ENCODE peak calls at places on chromosomes 7 and 10, in ten cellular contexts. I is IMR-90, O is adrenal gland, U is dorsolateral prefrontal cortex, H is sigmoid colon, V is right atrium auricular region, P is neural progenitor cell, M is body of pancreas, E is left ventricle myocardium inferior, X is transverse colon. B is an unnamed sample.
A peak's percentile ranks its signal among the peaks of the same experiment; 100 is the strongest.

GRCh38 chr10:35331894-35332640 is 4.2 kb upstream of the CCNY start:
- DNase-seq in I (peak; percentile 97), O (peak; percentile 66), U (no peak), H (peak; percentile 73), V (no peak), P (no peak), M (no peak), E (no peak), X (no peak), B (no peak)

GRCh38 chr7:102925962-102926825 is 13.4 kb downstream of the LRRC17 start:
- DNase-seq in I (peak; percentile 39), O (no peak), U (no peak), H (no peak), V (no peak), P (no peak), M (no peak), E (no peak), X (no peak), B (no peak)

GRCh38 chr7:139509535-139509934 is 13.9 kb upstream of the CLEC2L start:
- DNase-seq in I (no peak), O (no peak), U (no peak), H (no peak), V (no peak), P (no peak), M (no peak), E (no peak), X (no peak), B (no peak)

GRCh38 chr10:47260505-47261111 is 39.4 kb upstream of the GDF10 start:
- DNase-seq in I (no peak), O (no peak), U (no peak), H (no peak), V (peak; percentile 54), P (peak; percentile 20), M (no peak), E (no peak), X (peak; percentile 3), B (no peak)

GRCh38 chr7:156474241-156474743 is 166.3 kb upstream of the RNF32 start:
- DNase-seq in I (peak; percentile 90), O (peak; percentile 71), U (no peak), H (no peak), V (peak; percentile 50), P (no peak), M (no peak), E (no peak), X (no peak), B (no peak)

GRCh38 chr7:30252885-30253795 is 31.3 kb upstream of the ZNRF2 start:
- DNase-seq in I (no peak), O (peak; percentile 87), U (no peak), H (peak; percentile 70), V (no peak), P (no peak), M (peak; percentile 66), E (peak; percentile 66), X (peak; percentile 62), B (no peak)

GRCh38 chr10:1485357-1485756 is 252.0 kb downstream of the ADARB2 start:
- DNase-seq in I (no peak), O (no peak), U (no peak), H (no peak), V (no peak), P (no peak), M (no peak), E (no peak), X (no peak), B (no peak)

GRCh38 chr7:64890761-64891666 is 12.1 kb upstream of the ZNF273 start:
- DNase-seq in I (no peak), O (peak; percentile 31), U (no peak), H (no peak), V (no peak), P (no peak), M (no peak), E (no peak), X (no peak), B (no peak)

GRCh38 chr7:134669845-134670373 is 23.3 kb downstream of the BPGM start:
- DNase-seq in I (peak; percentile 96), O (peak; percentile 61), U (no peak), H (no peak), V (peak; percentile 62), P (no peak), M (peak; percentile 50), E (no peak), X (peak; percentile 44), B (no peak)

GRCh38 chr10:86413046-86413728 is 46.6 kb upstream of the GRID1 start:
- DNase-seq in I (peak; percentile 59), O (no peak), U (no peak), H (no peak), V (no peak), P (no peak), M (no peak), E (no peak), X (no peak), B (no peak)

GRCh38 chr7:16962986-16963385 is 81.2 kb upstream of the AGR3 start:
- DNase-seq in I (peak; percentile 16), O (no peak), U (no peak), H (no peak), V (no peak), P (no peak), M (no peak), E (no peak), X (no peak), B (no peak)

GRCh38 chr7:6288270-6288860 is 15.9 kb upstream of the CYTH3 start:
- DNase-seq in I (no peak), O (no peak), U (no peak), H (no peak), V (no peak), P (no peak), M (no peak), E (no peak), X (no peak), B (no peak)

GRCh38 chr7:79882916-79883315 is 251.7 kb upstream of the GNAI1 start:
- DNase-seq in I (no peak), O (no peak), U (no peak), H (no peak), V (no peak), P (no peak), M (no peak), E (no peak), X (no peak), B (no peak)

GRCh38 chr7:78924581-78924980 is 528.9 kb downstream of the MAGI2 start:
- DNase-seq in I (peak; percentile 43), O (no peak), U (no peak), H (no peak), V (no peak), P (peak; percentile 57), M (no peak), E (no peak), X (no peak), B (no peak)

GRCh38 chr7:23346316-23346715 is 47.2 kb downstream of the MALSU1 start:
- DNase-seq in I (no peak), O (no peak), U (no peak), H (no peak), V (no peak), P (no peak), M (no peak), E (no peak), X (no peak), B (no peak)

GRCh38 chr10:12708921-12709320 is 292.6 kb downstream of the CCDC3 start:
- DNase-seq in I (peak; percentile 56), O (no peak), U (no peak), H (peak; percentile 74), V (no peak), P (no peak), M (no peak), E (no peak), X (no peak), B (no peak)
- H3K27ac ChIP-seq in I (peak overlapping the region; percentile 93), O (no peak overlapping the region), U (peak overlapping the region; percentile 66), H (peak overlapping the region; percentile 85), V (peak overlapping the region; percentile 46), P (no peak overlapping the region), M (no peak overlapping the region), E (peak overlapping the region; percentile 24), X (peak overlapping the region; percentile 76), B (peak overlapping the region; percentile 58)

DNA sequence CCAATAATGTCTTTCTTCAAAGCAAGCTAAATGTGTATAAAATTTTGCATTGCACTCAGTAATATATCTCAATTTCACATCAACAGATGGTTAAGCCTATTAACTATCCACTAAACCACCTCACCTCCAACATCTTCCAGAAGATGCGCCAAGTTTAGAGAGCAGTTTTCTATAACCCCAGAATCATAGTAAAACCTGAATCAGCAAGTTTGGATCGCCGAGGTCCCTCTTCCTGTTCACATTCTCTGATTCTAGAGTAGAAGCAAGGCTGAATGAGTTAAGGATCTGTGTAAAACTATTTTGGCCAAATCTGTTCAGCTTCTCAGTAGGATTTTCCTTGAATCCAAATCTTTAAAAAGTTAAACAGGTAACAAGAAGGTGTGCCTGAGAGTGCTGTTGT is 1.4 kb upstream of the FAM204A start:
- DNase-seq in I (no peak), O (no peak), U (no peak), H (no peak), V (no peak), P (no peak), M (no peak), E (no peak), X (no peak), B (no peak)
- H3K4me3 ChIP-seq in I (no peak overlapping the region), O (no peak overlapping the region), U (no peak overlapping the region), H (no peak overlapping the region), V (no peak overlapping the region), P (no peak overlapping the region), M (no peak overlapping the region), E (no peak overlapping the region), X (no peak overlapping the region), B (no peak overlapping the region)

GRCh38 chr10:79427965-79428364 is 17.5 kb downstream of the ZCCHC24 start:
- DNase-seq in I (no peak), O (no peak), U (no peak), H (no peak), V (no peak), P (no peak), M (no peak), E (no peak), X (no peak), B (no peak)

GRCh38 chr10:79422178-79422892 is 23.1 kb downstream of the ZCCHC24 start:
- DNase-seq in I (peak; percentile 96), O (no peak), U (no peak), H (peak; percentile 88), V (no peak), P (no peak), M (no peak), E (peak; percentile 67), X (no peak), B (peak; percentile 61)

GRCh38 chr10:79425074-79425532 is 20.3 kb downstream of the ZCCHC24 start:
- DNase-seq in I (no peak), O (no peak), U (no peak), H (peak; percentile 69), V (no peak), P (no peak), M (no peak), E (peak; percentile 15), X (no peak), B (no peak)

GRCh38 chr10:79420974-79421688 is 24.3 kb downstream of the ZCCHC24 start:
- DNase-seq in I (no peak), O (no peak), U (peak; percentile 44), H (peak; percentile 59), V (no peak), P (no peak), M (no peak), E (peak; percentile 21), X (no peak), B (no peak)

GRCh38 chr10:79424221-79425073 is 21.0 kb downstream of the ZCCHC24 start:
- DNase-seq in I (peak; percentile 52), O (no peak), U (no peak), H (peak; percentile 84), V (no peak), P (no peak), M (peak; percentile 60), E (peak; percentile 27), X (no peak), B (no peak)
- H3K27ac ChIP-seq in I (peak overlapping the region; percentile 79), O (no peak overlapping the region), U (peak overlapping the region; percentile 83), H (peak overlapping the region; percentile 65), V (peak overlapping the region; percentile 57), P (no peak overlapping the region), M (peak overlapping the region; percentile 44), E (peak overlapping the region; percentile 60), X (peak overlapping the region; percentile 76), B (peak overlapping the region; percentile 77)

GRCh38 chr10:70144372-70145110 is 2.0 kb downstream of the TYSND1 start:
- DNase-seq in I (no peak), O (no peak), U (no peak), H (no peak), V (no peak), P (no peak), M (no peak), E (no peak), X (no peak), B (no peak)
- H3K4me3 ChIP-seq in I (no peak overlapping the region), O (no peak overlapping the region), U (peak overlapping the region; percentile 78), H (peak overlapping the region; percentile 89), V (peak overlapping the region; percentile 73), P (no peak overlapping the region), M (no peak overlapping the region), E (peak overlapping the region; percentile 80), X (peak overlapping the region; percentile 74), B (no peak overlapping the region)

B was measured in tibial nerve.